ENCODE peak calls at places on chromosomes 3 and 15, in five cellular contexts. R is KBM-7; M is A172; Q is GM13977; T is activated naive CD4-positive, alpha-beta T cell treated with anti-CD3 and anti-CD28 coated beads, Interleukin-2, amount 10 ng/mL, durations not matched to agents 7 days and 5 days. S is an unnamed sample.

GRCh38 chr3:184491867-184492615 is 69.5 kb upstream of the EPHB3 start:
- DNase-seq in M (no peak), R (peak; percentile 67), Q (no peak), T (no peak), S (peak; percentile 47)

GRCh38 chr15:67296188-67296587 is 41.6 kb downstream of the IQCH start:
- DNase-seq in T (no peak), Q (no peak), R (no peak), M (no peak), S (no peak)

GRCh38 chr3:183252973-183253363 is at the start of gene B3GNT5:
- DNase-seq in R (peak; percentile 46), T (peak; percentile 50), Q (no peak), M (peak; percentile 41), S (no peak)

GRCh38 chr15:28113426-28114113 is 14.5 kb upstream of the OCA2 start:
- DNase-seq in Q (no peak), T (peak; percentile 11), M (no peak), R (no peak), S (no peak)

GRCh38 chr15:38536201-38536676 is 28.4 kb downstream of the RASGRP1 start:
- DNase-seq in M (peak; percentile 5), Q (no peak), T (no peak), R (no peak), S (peak; percentile 85)

GRCh38 chr3:101758224-101758623 is 20.8 kb upstream of the NXPE3 start:
- DNase-seq in M (no peak), Q (no peak), R (no peak), T (no peak), S (no peak)

GRCh38 chr15:56537881-56538280 is 72.9 kb upstream of the MNS1 start:
- DNase-seq in M (no peak), T (peak; percentile 56), Q (no peak), R (no peak), S (no peak)

GRCh38 chr3:8962226-8962861 is 928 bp downstream of the RAD18 start:
- DNase-seq in M (peak; percentile 25), R (peak; percentile 18), T (no peak), Q (no peak), S (no peak)

GRCh38 chr3:77038928-77039605 is 832 bp upstream of the ROBO2 start:
- DNase-seq in R (no peak), Q (no peak), T (no peak), M (no peak), S (no peak)

GRCh38 chr3:143237036-143237688 is 117.6 kb downstream of the CHST2 start:
- DNase-seq in Q (no peak), T (no peak), R (no peak), M (no peak), S (no peak)

GRCh38 chr15:34754674-34755418 is at the start of gene GJD2:
- DNase-seq in T (no peak), Q (no peak), R (no peak), M (no peak), S (no peak)

GRCh38 chr3:134426660-134427181 is 52.5 kb upstream of the AMOTL2 start:
- DNase-seq in T (no peak), R (no peak), M (peak; percentile 88), Q (no peak), S (no peak)

GRCh38 chr3:49465269-49466034 is 4.6 kb upstream of the DAG1 start:
- DNase-seq in Q (no peak), R (no peak), T (no peak), M (no peak), S (no peak)

GRCh38 chr3:66386925-66387650 is 113.7 kb downstream of the LRIG1 start:
- DNase-seq in T (no peak), Q (peak; percentile 69), M (no peak), R (no peak), S (no peak)

GRCh38 chr3:176759815-176760506 is 437.3 kb downstream of the TBL1XR1 start:
- DNase-seq in R (no peak), M (no peak), Q (no peak), T (no peak), S (no peak)

GRCh38 chr15:63250312-63250965 is 27.0 kb upstream of the APH1B start:
- DNase-seq in M (peak; percentile 87), T (no peak), R (no peak), Q (no peak), S (no peak)

GRCh38 chr3:8733332-8734094 is at the start of gene CAV3:
- DNase-seq in M (no peak), R (no peak), T (no peak), Q (no peak), S (no peak)

GRCh38 chr3:11548721-11549131 is 95.0 kb downstream of the VGLL4 start:
- DNase-seq in R (no peak), Q (no peak), T (no peak), M (peak; percentile 85), S (no peak)

GRCh38 chr3:39126532-39127071 is 19.1 kb downstream of the TTC21A start:
- DNase-seq in R (peak; percentile 75), Q (no peak), M (peak; percentile 45), T (peak; percentile 57), S (no peak)

GRCh38 chr3:183013074-183013473 is 32.7 kb upstream of the DCUN1D1 start:
- DNase-seq in Q (no peak), T (no peak), R (no peak), M (no peak), S (no peak)

GRCh38 chr3:52350981-52351761 is 35.1 kb downstream of the DNAH1 start:
- DNase-seq in M (no peak), T (no peak), R (no peak), Q (no peak), S (no peak)

GRCh38 chr3:132317229-132317948 is at the start of gene ACP3:
- DNase-seq in Q (no peak), R (peak; percentile 96), M (peak; percentile 38), T (no peak), S (peak; percentile 49)

GRCh38 chr15:85793641-85794597 is 806 bp downstream of the KLHL25 start:
- DNase-seq in R (peak; percentile 61), M (no peak), T (peak; percentile 66), Q (no peak), S (peak; percentile 60)

GRCh38 chr3:159499031-159499793 is 489.4 kb upstream of the IL12A start:
- DNase-seq in M (peak; percentile 59), R (no peak), Q (no peak), T (no peak), S (no peak)

GRCh38 chr3:187616307-187616939 is 53.8 kb downstream of the SST start:
- DNase-seq in T (peak; percentile 74), M (peak; percentile 33), Q (peak; percentile 51), R (peak; percentile 69), S (peak; percentile 64)

GRCh38 chr3:188476930-188477329 is 323.0 kb downstream of the LPP start:
- DNase-seq in M (no peak), T (no peak), Q (no peak), R (no peak), S (no peak)

GRCh38 chr3:39750677-39751076 is 58.7 kb upstream of the MYRIP start:
- DNase-seq in M (no peak), R (no peak), T (no peak), Q (no peak), S (no peak)

GRCh38 chr3:70539908-70540307 is 227.5 kb upstream of the MDFIC2 start:
- DNase-seq in R (peak; percentile 13), T (no peak), M (no peak), Q (no peak), S (no peak)

GRCh38 chr3:34001022-34001421 is 202.6 kb downstream of the PDCD6IP start:
- DNase-seq in R (no peak), T (no peak), M (no peak), Q (no peak), S (no peak)

GRCh38 chr3:27713435-27713880 is 8.7 kb downstream of the EOMES start:
- DNase-seq in R (no peak), M (no peak), T (no peak), Q (no peak), S (no peak)